ENCODE peak calls at places on chromosomes 2 and 18, in ten cellular contexts. I, N, B, U, V, R, Z, D, Q and H are unnamed samples.

GRCh38 chr2:47561906-47562305 is 158.9 kb downstream of the MSH2 start:
- DNase-seq in I (no peak), N (no peak), B (no peak), U (no peak), V (no peak), R (no peak), Z (no peak), D (peak; percentile 66), Q (no peak), H (no peak)

GRCh38 chr2:158024288-158024898 is 77.3 kb upstream of the UPP2 start:
- DNase-seq in I (peak; percentile 31), N (no peak), B (peak; percentile 34), U (no peak), V (peak; percentile 47), R (peak; percentile 39), Z (peak; percentile 46), D (peak; percentile 66), Q (peak; percentile 13), H (peak; percentile 39)

GRCh38 chr2:33126973-33127372 is 180.2 kb downstream of the LTBP1 start:
- DNase-seq in I (peak; percentile 65), N (peak; percentile 56), B (no peak), U (no peak), V (no peak), R (no peak), Z (no peak), D (no peak), Q (no peak), H (no peak)

GRCh38 chr2:28414583-28414982 is 21.9 kb downstream of the FOSL2 start:
- DNase-seq in I (no peak), N (no peak), B (no peak), U (no peak), V (no peak), R (no peak), Z (no peak), D (no peak), Q (no peak), H (no peak)

GRCh38 chr18:23422751-23423418 is 30.2 kb upstream of the RIOK3 start:
- DNase-seq in I (peak; percentile 16), N (peak; percentile 34), B (no peak), U (no peak), V (no peak), R (peak; percentile 65), Z (no peak), D (no peak), Q (no peak), H (no peak)

GRCh38 chr2:37576831-37577230 is 94.6 kb downstream of the CDC42EP3 start:
- DNase-seq in I (peak; percentile 71), N (no peak), B (no peak), U (no peak), V (no peak), R (no peak), Z (no peak), D (no peak), Q (no peak), H (no peak)

GRCh38 chr2:61187069-61187468 is 25.1 kb downstream of the C2orf74 start:
- DNase-seq in I (no peak), N (no peak), B (no peak), U (no peak), V (no peak), R (no peak), Z (no peak), D (no peak), Q (no peak), H (no peak)

GRCh38 chr18:26436176-26437031 is 111.9 kb downstream of the KCTD1 start:
- DNase-seq in I (peak; percentile 89), N (peak; percentile 86), B (peak; percentile 22), U (no peak), V (no peak), R (no peak), Z (no peak), D (peak; percentile 58), Q (no peak), H (no peak)

GRCh38 chr2:33000986-33001385 is 54.2 kb downstream of the LTBP1 start:
- DNase-seq in I (peak; percentile 80), N (peak; percentile 83), B (peak; percentile 7), U (no peak), V (no peak), R (no peak), Z (no peak), D (no peak), Q (no peak), H (no peak)

GRCh38 chr2:17615728-17616351 is 75.3 kb downstream of the VSNL1 start:
- DNase-seq in I (peak; percentile 74), N (peak; percentile 86), B (peak; percentile 58), U (no peak), V (no peak), R (no peak), Z (no peak), D (no peak), Q (no peak), H (no peak)

GRCh38 chr2:210169871-210170441 is 1.3 kb downstream of the KANSL1L start:
- DNase-seq in I (peak; percentile 79), N (peak; percentile 78), B (no peak), U (no peak), V (peak; percentile 12), R (no peak), Z (peak; percentile 11), D (no peak), Q (no peak), H (no peak)

DNA sequence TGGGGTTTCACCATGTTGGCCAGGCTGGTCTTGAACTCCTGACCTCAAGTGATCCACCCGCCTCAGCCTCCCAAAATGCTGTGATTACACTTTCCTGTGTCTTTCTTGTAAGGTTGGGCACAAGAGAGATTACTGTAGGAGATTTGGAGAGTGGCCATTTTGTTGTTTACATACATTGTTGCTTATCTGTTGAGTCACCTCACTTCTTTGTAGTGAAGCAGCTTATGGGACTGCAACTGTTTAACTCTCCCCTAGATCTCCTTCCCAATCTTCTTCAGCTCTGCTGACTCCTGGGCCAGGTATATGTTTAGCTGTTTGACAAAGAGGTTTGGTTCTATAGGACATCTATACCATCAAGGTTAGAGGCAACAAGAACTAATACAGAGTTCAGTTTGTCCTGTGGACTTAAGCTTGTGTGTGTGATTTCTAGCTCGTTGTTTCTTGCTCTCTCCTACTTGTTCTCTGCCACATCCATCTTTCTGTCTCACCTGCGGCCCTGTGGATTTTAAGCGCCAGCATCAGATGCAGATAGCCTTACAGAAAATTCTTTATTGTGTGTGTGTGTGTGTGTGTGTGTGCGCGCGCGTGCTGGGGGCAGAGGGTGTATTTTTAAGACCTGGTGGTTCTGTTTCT is 95.4 kb downstream of the HAUS1 start:
- DNase-seq in I (peak; percentile 86), N (peak; percentile 62), B (peak; percentile 65), U (no peak), V (no peak), R (no peak), Z (no peak), D (peak; percentile 87), Q (no peak), H (no peak)
- H3K27ac ChIP-seq in I (peak overlapping the region; percentile 5), N (no peak overlapping the region), B (peak overlapping the region; percentile 0), U (no peak overlapping the region), V (no peak overlapping the region), R (no peak overlapping the region), Z (no peak overlapping the region), D (peak overlapping the region; percentile 1), Q (no peak overlapping the region), H (no peak overlapping the region)

DNA sequence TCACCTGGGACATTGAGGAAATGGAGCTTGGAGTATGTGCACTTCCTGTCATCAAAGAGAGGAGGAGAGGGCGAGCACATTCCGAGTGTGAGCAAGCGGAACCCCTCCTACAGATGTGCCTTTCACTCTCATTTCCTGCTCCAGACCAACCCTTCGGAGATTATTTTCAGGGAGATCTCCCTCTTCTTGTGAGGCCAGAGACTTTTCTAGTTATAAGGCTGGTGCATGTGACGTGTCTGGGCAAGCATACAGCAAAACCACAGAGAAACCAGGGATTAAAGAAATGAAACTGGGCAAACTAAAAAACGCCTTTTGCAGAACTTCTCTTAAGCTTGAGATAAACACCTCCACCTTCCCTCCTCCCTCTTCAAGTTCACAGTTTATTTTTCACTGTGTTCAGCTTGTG is 409.2 kb upstream of the TCF4 start:
- DNase-seq in I (no peak), N (no peak), B (peak; percentile 43), U (no peak), V (no peak), R (no peak), Z (no peak), D (peak; percentile 27), Q (no peak), H (no peak)
- H3K4me3 ChIP-seq in I (no peak overlapping the region), N (no peak overlapping the region), B (no peak overlapping the region), U (no peak overlapping the region), V (no peak overlapping the region), R (no peak overlapping the region), Z (no peak overlapping the region), D (no peak overlapping the region), Q (no peak overlapping the region), H (no peak overlapping the region)

GRCh38 chr2:3465328-3465727 is 54.0 kb downstream of the ADI1 start:
- DNase-seq in I (no peak), N (peak; percentile 50), B (no peak), U (peak; percentile 11), V (no peak), R (no peak), Z (no peak), D (no peak), Q (no peak), H (no peak)

GRCh38 chr2:3466966-3467365 is 52.4 kb downstream of the ADI1 start:
- DNase-seq in I (no peak), N (no peak), B (no peak), U (no peak), V (no peak), R (no peak), Z (no peak), D (no peak), Q (no peak), H (no peak)

GRCh38 chr2:3464401-3465005 is 54.8 kb downstream of the ADI1 start:
- DNase-seq in I (no peak), N (no peak), B (no peak), U (peak; percentile 11), V (no peak), R (no peak), Z (no peak), D (no peak), Q (no peak), H (peak; percentile 25)

GRCh38 chr2:3466482-3466863 is 52.9 kb downstream of the ADI1 start:
- DNase-seq in I (no peak), N (no peak), B (no peak), U (no peak), V (no peak), R (no peak), Z (no peak), D (no peak), Q (no peak), H (peak; percentile 24)

GRCh38 chr2:3465844-3466481 is 53.4 kb downstream of the ADI1 start:
- DNase-seq in I (peak; percentile 94), N (peak; percentile 95), B (peak; percentile 82), U (no peak), V (no peak), R (no peak), Z (no peak), D (peak; percentile 16), Q (no peak), H (no peak)
- H3K36me3 ChIP-seq in I (peaks cover 32% of the 10 kb centered on the region), N (no peaks in the 10 kb centered on the region), B (peaks cover 47% of the 10 kb centered on the region), U (no peaks in the 10 kb centered on the region), V (peaks cover 61% of the 10 kb centered on the region), R (peaks cover 50% of the 10 kb centered on the region), Z (peaks cover 4% of the 10 kb centered on the region), D (no peaks in the 10 kb centered on the region), Q (peaks cover 23% of the 10 kb centered on the region), H (peaks cover 85% of the 10 kb centered on the region)

DNA sequence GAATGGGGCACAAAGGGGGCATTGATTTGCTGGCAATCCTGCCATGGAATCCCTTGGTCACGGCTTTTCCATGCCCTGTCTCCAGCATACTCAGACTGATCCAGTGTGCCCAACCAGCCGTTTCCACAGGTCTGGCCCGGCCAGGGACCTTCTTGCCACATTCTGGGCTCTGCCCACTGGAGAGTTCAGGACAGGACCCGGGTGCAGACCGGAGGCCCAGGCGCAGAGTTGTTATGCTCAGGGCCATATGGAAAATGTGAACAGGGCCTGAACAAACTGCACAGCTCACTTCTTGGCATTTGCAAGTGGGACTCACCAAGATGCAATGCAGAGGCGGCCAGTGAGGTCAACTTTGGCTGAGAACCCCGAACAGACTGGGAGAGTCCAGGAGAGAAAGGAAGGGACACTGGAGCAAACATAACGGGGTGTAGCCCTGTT is 15.5 kb upstream of the ASAP2 start:
- DNase-seq in I (peak; percentile 95), N (peak; percentile 97), B (peak; percentile 51), U (peak; percentile 67), V (no peak), R (peak; percentile 48), Z (no peak), D (peak; percentile 80), Q (no peak), H (peak; percentile 69)
- H3K27ac ChIP-seq in I (peak overlapping the region; percentile 67), N (peak overlapping the region; percentile 81), B (no peak overlapping the region), U (peak overlapping the region; percentile 85), V (no peak overlapping the region), R (peak overlapping the region; percentile 68), Z (no peak overlapping the region), D (no peak overlapping the region), Q (no peak overlapping the region), H (peak overlapping the region; percentile 70)